ENCODE peak calls at places on chromosomes 13 and 19, in seven cellular contexts. T is prostate gland, D is breast epithelium, B is stomach, U is transverse colon, Q is upper lobe of left lung, G is K562. R is an unnamed sample.

GRCh38 chr13:71609271-71609670 is 257.7 kb downstream of the DACH1 start:
- DNase-seq in T (no peak), D (no peak), B (no peak), U (no peak), Q (no peak), G (no peak), R (no peak)

GRCh38 chr19:38975214-38975860 is at the start of gene FBXO17:
- DNase-seq in T (peak; percentile 42), D (peak; percentile 55), B (peak; percentile 44), U (peak; percentile 27), Q (peak; percentile 92), G (peak; percentile 85), R (peak; percentile 81)

GRCh38 chr19:33125929-33126388 is 6.0 kb upstream of the WDR88 start:
- DNase-seq in T (peak; percentile 39), D (no peak), B (peak; percentile 54), U (peak; percentile 46), Q (no peak), G (peak; percentile 75), R (peak; percentile 74)

GRCh38 chr13:103224804-103225203 is 158.6 kb upstream of the SLC10A2 start:
- DNase-seq in T (no peak), D (no peak), B (no peak), U (no peak), Q (no peak), G (no peak), R (no peak)

GRCh38 chr19:57664269-57665127 is 4.2 kb upstream of the ZSCAN4 start:
- DNase-seq in T (peak; percentile 14), D (no peak), B (peak; percentile 31), U (peak; percentile 48), Q (peak; percentile 87), G (peak; percentile 55), R (peak; percentile 75)

GRCh38 chr19:18648971-18649310 is 12.1 kb downstream of the KLHL26 start:
- DNase-seq in T (no peak), D (no peak), B (no peak), U (no peak), Q (no peak), G (no peak), R (no peak)

GRCh38 chr19:49555600-49556411 is 24.6 kb downstream of the NOSIP start:
- DNase-seq in T (no peak), D (no peak), B (peak; percentile 54), U (peak; percentile 84), Q (peak; percentile 83), G (peak; percentile 86), R (peak; percentile 91)

GRCh38 chr19:38949580-38950367 is 19.0 kb downstream of the MRPS12 start:
- DNase-seq in T (peak; percentile 85), D (peak; percentile 87), B (peak; percentile 90), U (peak; percentile 76), Q (peak; percentile 95), G (no peak), R (peak; percentile 90)

GRCh38 chr13:57970404-57970803 is 338.9 kb downstream of the PCDH17 start:
- DNase-seq in T (no peak), D (no peak), B (no peak), U (no peak), Q (no peak), G (no peak), R (no peak)

GRCh38 chr13:24737042-24737441 is 26.9 kb upstream of the RNF17 start:
- DNase-seq in T (no peak), D (no peak), B (no peak), U (no peak), Q (no peak), G (peak; percentile 6), R (no peak)

GRCh38 chr13:85381082-85381481 is 418.1 kb downstream of the SLITRK6 start:
- DNase-seq in T (no peak), D (no peak), B (no peak), U (no peak), Q (no peak), G (no peak), R (no peak)

GRCh38 chr19:18117692-18118378 is 20.3 kb downstream of the MAST3 start:
- DNase-seq in T (peak; percentile 75), D (peak; percentile 73), B (peak; percentile 95), U (peak; percentile 95), Q (peak; percentile 100), G (peak; percentile 93), R (peak; percentile 93)

GRCh38 chr19:7480222-7480974 is 8.4 kb downstream of the PEX11G start:
- DNase-seq in T (no peak), D (no peak), B (no peak), U (no peak), Q (no peak), G (peak; percentile 47), R (no peak)

GRCh38 chr19:49065905-49066512 is 1.4 kb upstream of the NTF4 start:
- DNase-seq in T (no peak), D (no peak), B (no peak), U (no peak), Q (no peak), G (no peak), R (no peak)

GRCh38 chr13:20198781-20199180 is 6.0 kb upstream of the GJB2 start:
- DNase-seq in T (no peak), D (no peak), B (no peak), U (no peak), Q (no peak), G (no peak), R (no peak)

GRCh38 chr19:1218751-1219567 is 13.4 kb downstream of the STK11 start:
- DNase-seq in T (no peak), D (no peak), B (no peak), U (no peak), Q (peak; percentile 59), G (no peak), R (no peak)

GRCh38 chr13:35979378-35979911 is 151.7 kb downstream of the DCLK1 start:
- DNase-seq in T (no peak), D (no peak), B (peak; percentile 37), U (peak; percentile 45), Q (no peak), G (no peak), R (peak; percentile 94)

GRCh38 chr13:48078251-48078656 is 16.6 kb downstream of the MED4 start:
- DNase-seq in T (no peak), D (no peak), B (no peak), U (peak; percentile 13), Q (no peak), G (no peak), R (no peak)

DNA sequence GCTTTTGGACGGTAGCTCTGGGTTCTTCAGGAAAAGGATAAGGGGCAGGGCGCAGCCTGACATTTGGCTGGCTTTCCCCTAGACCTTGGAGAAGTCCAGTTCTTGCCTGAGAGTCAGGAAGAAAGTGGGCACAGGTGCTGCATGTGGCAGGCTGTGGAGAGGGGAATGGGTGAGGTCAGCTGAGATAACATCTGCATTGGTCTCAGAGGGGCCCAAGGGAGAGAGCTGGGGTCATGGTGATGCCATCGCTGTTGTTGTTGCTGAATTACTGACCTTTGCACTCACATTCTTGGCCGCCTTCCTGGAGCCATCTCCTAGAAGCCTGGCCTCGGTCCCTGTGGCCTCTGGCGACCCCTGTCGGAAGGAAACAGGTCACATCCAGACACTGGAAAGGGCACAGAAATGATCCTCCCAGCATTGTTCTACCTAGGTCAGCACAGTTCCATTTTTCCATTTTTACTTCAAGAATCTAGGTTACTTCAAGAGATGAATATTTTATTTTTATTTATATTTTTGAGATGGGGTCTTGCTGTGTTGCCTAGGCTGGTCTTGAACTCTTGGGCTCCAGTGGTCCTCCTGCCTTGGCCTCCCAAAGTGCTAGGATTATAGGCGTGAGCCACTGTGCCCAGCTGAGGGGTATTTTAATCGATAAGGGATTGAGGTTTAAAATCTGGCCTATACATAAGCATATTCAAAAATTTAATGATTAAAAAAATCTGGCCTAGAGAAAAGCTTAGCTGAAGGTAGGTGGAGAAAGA is 6.5 kb upstream of the LIPE start:
- DNase-seq in T (no peak), D (peak; percentile 83), B (peak; percentile 80), U (peak; percentile 93), Q (no peak), G (peak; percentile 88), R (no peak)
- H3K4me3 ChIP-seq in T (no peak overlapping the region), D (no peak overlapping the region), B (no peak overlapping the region), U (no peak overlapping the region), Q (no peak overlapping the region), G (no peak overlapping the region), R (no peak overlapping the region)

GRCh38 chr13:92896842-92897241 is 329.8 kb upstream of the GPC6 start:
- DNase-seq in T (no peak), D (no peak), B (no peak), U (no peak), Q (no peak), G (no peak), R (no peak)
- TF ChIP-seq POLR2A in T (no peak), D (no peak), B (no peak), U (no peak), Q (no peak), G (no peak), R (no peak)

DNA sequence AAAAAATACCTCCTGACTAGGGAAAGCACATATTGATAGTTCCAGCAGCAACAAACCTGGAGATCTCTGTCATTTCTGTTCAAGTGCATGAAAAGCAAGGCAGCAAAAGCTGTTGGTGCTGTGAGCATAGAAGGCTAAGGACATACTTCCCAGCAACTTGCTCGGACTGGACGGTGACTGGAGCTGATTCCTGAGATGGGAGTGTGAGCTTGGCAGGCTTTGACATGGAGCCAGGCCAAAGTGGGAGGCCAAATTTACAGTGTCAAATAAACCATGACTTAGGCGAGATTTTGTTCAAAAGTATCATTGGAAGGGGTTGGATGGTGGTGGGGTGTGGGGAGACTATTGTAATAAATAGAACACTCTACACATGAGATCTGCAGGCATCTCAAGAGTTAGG is 5.9 kb upstream of the ARGLU1 start:
- DNase-seq in T (no peak), D (no peak), B (peak; percentile 61), U (peak; percentile 22), Q (no peak), G (no peak), R (peak; percentile 77)
- TF ChIP-seq POLR2AphosphoS5 in T (no peak), D (no peak), B (peak; percentile 30), U (no peak), Q (no peak), G (no peak), R (no peak)

GRCh38 chr19:44624840-44625354 is 11.5 kb downstream of the IGSF23 start:
- DNase-seq in T (no peak), D (no peak), B (no peak), U (no peak), Q (no peak), G (no peak), R (no peak)
- H3K4me3 ChIP-seq in T (no peak overlapping the region), D (no peak overlapping the region), B (no peak overlapping the region), U (no peak overlapping the region), Q (no peak overlapping the region), G (no peak overlapping the region), R (no peak overlapping the region)